ENCODE peak calls at places on chromosome 5, in seven cellular contexts. X, Y, L, P, I, V and O are unnamed samples.
A peak's percentile ranks its signal among the peaks of the same experiment; 100 is the strongest.

GRCh38 chr5:111670826-111671492 is 86.0 kb downstream of the NREP start:
- DNase-seq in X (no peak), Y (no peak), L (no peak), P (peak; percentile 30), I (no peak), V (no peak), O (no peak)

GRCh38 chr5:138245717-138246116 is 28.7 kb downstream of the GFRA3 start:
- DNase-seq in X (no peak), Y (no peak), L (no peak), P (no peak), I (no peak), V (peak; percentile 76), O (no peak)

GRCh38 chr5:141845371-141845821 is 32.8 kb downstream of the PCDH1 start:
- DNase-seq in X (no peak), Y (no peak), L (no peak), P (no peak), I (no peak), V (peak; percentile 65), O (no peak)

GRCh38 chr5:68330564-68330963 is 115.0 kb downstream of the PIK3R1 start:
- DNase-seq in X (peak; percentile 24), Y (peak; percentile 39), L (no peak), P (no peak), I (no peak), V (no peak), O (no peak)

GRCh38 chr5:460413-460700 is 17.4 kb downstream of the EXOC3 start:
- DNase-seq in X (no peak), Y (no peak), L (no peak), P (no peak), I (no peak), V (no peak), O (no peak)

GRCh38 chr5:127998950-127999349 is 84.6 kb upstream of the SLC12A2 start:
- DNase-seq in X (no peak), Y (no peak), L (no peak), P (no peak), I (no peak), V (no peak), O (no peak)

GRCh38 chr5:141512390-141513020 is 23.6 kb downstream of the PCDHGC5 start:
- DNase-seq in X (peak; percentile 71), Y (peak; percentile 33), L (peak; percentile 32), P (peak; percentile 55), I (peak; percentile 86), V (peak; percentile 91), O (no peak)

GRCh38 chr5:35821513-35821912 is 35.2 kb upstream of the IL7R start:
- DNase-seq in X (no peak), Y (no peak), L (no peak), P (no peak), I (no peak), V (no peak), O (no peak)

GRCh38 chr5:160353379-160353778 is 17.0 kb downstream of the C1QTNF2 start:
- DNase-seq in X (no peak), Y (no peak), L (no peak), P (no peak), I (no peak), V (no peak), O (no peak)

GRCh38 chr5:94793113-94793815 is 174.8 kb downstream of the SLF1 start:
- DNase-seq in X (peak; percentile 84), Y (peak; percentile 98), L (no peak), P (peak; percentile 15), I (no peak), V (no peak), O (no peak)

GRCh38 chr5:173669483-173669882 is 53.0 kb upstream of the BOD1 start:
- DNase-seq in X (no peak), Y (no peak), L (no peak), P (no peak), I (no peak), V (no peak), O (no peak)

GRCh38 chr5:148961261-148962199 is 101.3 kb downstream of the SH3TC2 start:
- DNase-seq in X (no peak), Y (no peak), L (no peak), P (peak; percentile 99), I (no peak), V (no peak), O (no peak)

GRCh38 chr5:14413331-14413750 is 168.3 kb upstream of the OTULINL start:
- DNase-seq in X (no peak), Y (no peak), L (no peak), P (no peak), I (no peak), V (no peak), O (no peak)

GRCh38 chr5:1168751-1169607 is 32.4 kb upstream of the SLC6A19 start:
- DNase-seq in X (no peak), Y (no peak), L (no peak), P (no peak), I (peak; percentile 83), V (no peak), O (no peak)

GRCh38 chr5:1754531-1755220 is 45.0 kb downstream of the MRPL36 start:
- DNase-seq in X (no peak), Y (no peak), L (no peak), P (no peak), I (no peak), V (no peak), O (no peak)

GRCh38 chr5:2591777-2592453 is 159.6 kb downstream of the IRX2 start:
- DNase-seq in X (no peak), Y (no peak), L (no peak), P (no peak), I (no peak), V (peak; percentile 11), O (no peak)

DNA sequence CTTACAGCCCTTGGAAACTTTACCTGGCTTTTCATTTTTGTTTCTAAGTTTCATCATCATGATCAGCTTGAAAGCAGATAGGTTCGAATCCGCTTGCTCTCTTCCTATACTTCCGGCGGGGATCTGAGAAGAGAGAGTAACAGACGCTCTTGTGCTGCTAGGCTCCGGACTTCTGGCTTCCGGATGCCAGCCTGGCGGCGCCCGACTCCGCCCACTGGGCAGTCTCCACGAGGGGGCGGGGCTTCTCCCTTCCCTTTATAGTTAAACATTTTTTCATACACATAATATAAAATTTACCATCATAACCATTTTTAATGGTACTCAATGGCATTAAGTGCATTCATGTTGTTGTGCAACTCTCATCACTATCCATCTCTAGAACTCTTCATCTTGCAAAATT is 49.5 kb upstream of the ELOVL7 start:
- DNase-seq in X (no peak), Y (no peak), L (no peak), P (no peak), I (no peak), V (no peak), O (no peak)
- H3K4me1 ChIP-seq in X (no peaks in the 10 kb centered on the region), Y (no peaks in the 10 kb centered on the region), L (no peaks in the 10 kb centered on the region), P (no peaks in the 10 kb centered on the region), I (no peaks in the 10 kb centered on the region), V (no peaks in the 10 kb centered on the region), O (no peaks in the 10 kb centered on the region)

GRCh38 chr5:169724303-169724702 is 87.2 kb downstream of the DOCK2 start:
- DNase-seq in X (no peak), Y (no peak), L (no peak), P (no peak), I (no peak), V (no peak), O (no peak)

GRCh38 chr5:169717298-169717697 is 80.2 kb downstream of the DOCK2 start:
- DNase-seq in X (peak; percentile 86), Y (no peak), L (no peak), P (peak; percentile 90), I (no peak), V (no peak), O (no peak)

GRCh38 chr5:169723103-169723831 is 86.2 kb downstream of the DOCK2 start:
- DNase-seq in X (no peak), Y (no peak), L (no peak), P (no peak), I (no peak), V (no peak), O (no peak)

GRCh38 chr5:169719360-169720314 is 82.6 kb downstream of the DOCK2 start:
- DNase-seq in X (no peak), Y (no peak), L (no peak), P (no peak), I (peak; percentile 55), V (no peak), O (no peak)

DNA sequence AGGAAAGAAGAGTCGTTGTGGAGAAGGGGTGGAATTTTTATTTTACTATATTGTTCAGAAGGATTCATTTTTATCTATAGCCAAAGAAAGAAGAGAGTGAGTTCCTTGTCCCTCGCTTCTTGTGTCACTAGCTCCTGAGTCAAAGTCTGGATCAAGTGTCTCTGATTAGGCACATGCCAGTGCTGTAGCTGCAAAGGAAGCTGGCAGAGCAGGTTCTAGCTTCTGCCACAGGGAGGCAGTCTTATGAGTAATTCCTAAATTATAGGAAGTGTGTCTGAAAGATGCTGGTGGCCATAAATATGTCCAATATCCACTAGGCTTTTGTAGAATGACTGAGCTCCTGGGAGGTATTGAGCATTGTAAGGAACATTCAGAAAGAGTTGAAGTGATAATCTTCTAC is 84.7 kb downstream of the DOCK2 start:
- DNase-seq in X (no peak), Y (no peak), L (no peak), P (no peak), I (no peak), V (no peak), O (no peak)
- TF ChIP-seq CTCF in X (no peak), Y (no peak), L (no peak), P (peak; percentile 31), I (no peak), V (peak; percentile 15), O (no peak)

DNA sequence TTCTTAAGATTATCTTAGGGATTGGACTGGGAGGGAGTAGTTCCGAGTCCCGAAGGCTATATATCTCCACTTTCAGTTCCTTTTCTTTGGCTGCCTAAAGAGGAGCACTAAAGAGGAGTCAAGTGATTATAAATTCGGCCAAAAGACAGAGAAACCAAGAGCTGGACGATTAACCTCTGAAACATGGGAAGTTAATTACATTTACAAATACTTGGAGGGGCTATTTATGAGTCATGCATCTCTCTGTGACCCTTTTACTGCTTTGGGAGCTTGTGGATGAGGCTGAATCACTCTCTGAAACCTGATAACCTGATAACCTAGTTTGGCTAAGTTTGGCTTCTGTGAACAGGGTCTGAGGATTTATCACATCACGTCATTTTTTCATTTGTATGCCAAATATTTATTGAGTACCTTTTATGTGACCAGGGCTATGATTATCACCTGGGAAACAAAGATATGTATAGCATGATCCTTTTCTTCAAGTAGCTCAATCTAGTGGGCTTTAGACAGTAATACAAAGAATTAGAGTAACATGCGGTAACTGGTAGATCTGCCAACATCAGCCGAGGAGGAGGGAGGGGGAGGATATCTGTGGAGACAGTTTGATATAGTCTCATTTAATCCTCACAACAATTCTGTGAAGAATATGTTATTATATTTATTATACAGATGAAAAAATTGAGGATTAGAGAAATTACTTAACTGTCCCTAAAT is 180.9 kb downstream of the CD180 start:
- DNase-seq in X (peak; percentile 39), Y (peak; percentile 91), L (no peak), P (peak; percentile 60), I (no peak), V (no peak), O (no peak)
- H3K4me1 ChIP-seq in X (peaks cover 37% of the 10 kb centered on the region), Y (peaks cover 51% of the 10 kb centered on the region), L (no peaks in the 10 kb centered on the region), P (peaks cover 54% of the 10 kb centered on the region), I (peaks cover 26% of the 10 kb centered on the region), V (peaks cover 23% of the 10 kb centered on the region), O (peaks cover 99% of the 10 kb centered on the region)

GRCh38 chr5:179820483-179821297 is at the start of gene SQSTM1:
- DNase-seq in X (peak; percentile 87), Y (peak; percentile 50), L (no peak), P (peak; percentile 75), I (peak; percentile 74), V (peak; percentile 92), O (no peak)
- TF ChIP-seq CTCF in X (no peak), Y (no peak), L (no peak), P (no peak), I (no peak), V (peak; percentile 21), O (peak; percentile 54)

GRCh38 chr5:177091232-177091631 is 4.5 kb downstream of the FGFR4 start:
- DNase-seq in X (no peak), Y (no peak), L (no peak), P (no peak), I (no peak), V (no peak), O (no peak)
- H3K4me1 ChIP-seq in X (no peaks in the 10 kb centered on the region), Y (peaks cover 5% of the 10 kb centered on the region), L (peaks cover 8% of the 10 kb centered on the region), P (peaks cover 8% of the 10 kb centered on the region), I (peaks cover 8% of the 10 kb centered on the region), V (peaks cover 10% of the 10 kb centered on the region), O (peaks cover 58% of the 10 kb centered on the region)

GRCh38 chr5:172334196-172334595 is 50.6 kb upstream of the UBTD2 start:
- DNase-seq in X (no peak), Y (no peak), L (no peak), P (peak; percentile 18), I (no peak), V (no peak), O (no peak)
- TF ChIP-seq CTCF in X (no peak), Y (no peak), L (no peak), P (peak; percentile 55), I (no peak), V (no peak), O (no peak)